ENCODE peak calls at places on chromosomes 16 and 17, in seven cellular contexts. P is AG04450, J is IMR-90, O is PC-3, L is heart right ventricle, R is adrenal gland, K is mesenchymal stem cell. U is an unnamed sample.

GRCh38 chr16:71542377-71542776 is 16.2 kb downstream of the CHST4 start:
- DNase-seq in R (peak; percentile 62), J (peak; percentile 6), P (no peak), K (peak; percentile 20), O (peak; percentile 6), L (peak; percentile 22), U (peak; percentile 51)

GRCh38 chr17:57097832-57098421 is 12.9 kb downstream of the AKAP1 start:
- DNase-seq in J (peak; percentile 78), K (peak; percentile 51), L (no peak), P (no peak), R (peak; percentile 67), O (peak; percentile 73), U (no peak)

GRCh38 chr17:55420067-55420775 is 1.4 kb downstream of the MMD start:
- DNase-seq in P (no peak), J (no peak), O (no peak), K (no peak), R (no peak), L (no peak), U (peak; percentile 57)

GRCh38 chr16:83929811-83930555 is 23.1 kb upstream of the OSGIN1 start:
- DNase-seq in L (no peak), J (no peak), O (no peak), R (no peak), P (no peak), K (no peak), U (no peak)

GRCh38 chr17:8430966-8431365 is 4.7 kb upstream of the NDEL1 start:
- DNase-seq in L (peak; percentile 56), O (no peak), J (peak; percentile 22), R (peak; percentile 80), P (no peak), K (no peak), U (no peak)

GRCh38 chr17:1362065-1362848 is 37.8 kb downstream of the YWHAE start:
- DNase-seq in K (no peak), L (no peak), O (no peak), P (no peak), R (no peak), J (no peak), U (peak; percentile 36)

GRCh38 chr17:77677637-77678036 is 280.9 kb upstream of the TNRC6C start:
- DNase-seq in K (no peak), O (no peak), R (no peak), J (no peak), P (no peak), L (peak; percentile 44), U (no peak)

GRCh38 chr16:11047057-11047456 is 102.7 kb downstream of the CLEC16A start:
- DNase-seq in O (no peak), K (peak; percentile 64), P (peak; percentile 72), L (no peak), J (peak; percentile 93), R (no peak), U (no peak)

GRCh38 chr17:58516644-58517377 is 2.4 kb upstream of the MTMR4 start:
- DNase-seq in P (no peak), R (no peak), J (no peak), O (no peak), L (no peak), K (no peak), U (no peak)

GRCh38 chr17:4310349-4311060 is 46.7 kb upstream of the ANKFY1 start:
- DNase-seq in K (no peak), P (no peak), R (no peak), J (peak; percentile 54), L (no peak), O (no peak), U (no peak)

GRCh38 chr16:29315046-29315445 is 91.5 kb downstream of the NPIPB11 start:
- DNase-seq in J (peak; percentile 31), K (no peak), R (no peak), O (no peak), L (no peak), P (no peak), U (no peak)

GRCh38 chr17:42169351-42169750 is 11.6 kb downstream of the KCNH4 start:
- DNase-seq in K (no peak), L (no peak), O (no peak), J (no peak), R (no peak), P (no peak), U (no peak)

GRCh38 chr17:9107527-9107926 is 86.2 kb downstream of the NTN1 start:
- DNase-seq in J (no peak), R (no peak), K (no peak), O (no peak), L (no peak), P (no peak), U (no peak)

GRCh38 chr17:49457564-49458535 is 37.2 kb upstream of the NGFR start:
- DNase-seq in L (no peak), O (no peak), J (no peak), P (no peak), R (no peak), K (no peak), U (no peak)

GRCh38 chr16:1932050-1933028 is 10.7 kb downstream of the MSRB1 start:
- DNase-seq in J (no peak), O (peak; percentile 54), K (no peak), L (no peak), R (peak; percentile 47), P (no peak), U (no peak)

GRCh38 chr17:75289832-75290337 is 652 bp upstream of the SLC25A19 start:
- DNase-seq in L (peak; percentile 39), K (peak; percentile 72), O (peak; percentile 59), P (no peak), J (peak; percentile 60), R (peak; percentile 80), U (no peak)

GRCh38 chr17:31412511-31412910 is 21.0 kb downstream of the RAB11FIP4 start:
- DNase-seq in P (no peak), R (no peak), K (no peak), J (no peak), L (no peak), O (no peak), U (no peak)

GRCh38 chr17:31413081-31413799 is 21.8 kb downstream of the RAB11FIP4 start:
- DNase-seq in R (no peak), P (no peak), O (no peak), J (no peak), K (no peak), L (no peak), U (no peak)

GRCh38 chr17:31415004-31415454 is 23.6 kb downstream of the RAB11FIP4 start:
- DNase-seq in J (no peak), L (no peak), K (no peak), P (no peak), R (no peak), O (no peak), U (no peak)

GRCh38 chr17:31414590-31414918 is 23.1 kb downstream of the RAB11FIP4 start:
- DNase-seq in J (no peak), P (no peak), R (no peak), O (no peak), L (no peak), K (no peak), U (no peak)

DNA sequence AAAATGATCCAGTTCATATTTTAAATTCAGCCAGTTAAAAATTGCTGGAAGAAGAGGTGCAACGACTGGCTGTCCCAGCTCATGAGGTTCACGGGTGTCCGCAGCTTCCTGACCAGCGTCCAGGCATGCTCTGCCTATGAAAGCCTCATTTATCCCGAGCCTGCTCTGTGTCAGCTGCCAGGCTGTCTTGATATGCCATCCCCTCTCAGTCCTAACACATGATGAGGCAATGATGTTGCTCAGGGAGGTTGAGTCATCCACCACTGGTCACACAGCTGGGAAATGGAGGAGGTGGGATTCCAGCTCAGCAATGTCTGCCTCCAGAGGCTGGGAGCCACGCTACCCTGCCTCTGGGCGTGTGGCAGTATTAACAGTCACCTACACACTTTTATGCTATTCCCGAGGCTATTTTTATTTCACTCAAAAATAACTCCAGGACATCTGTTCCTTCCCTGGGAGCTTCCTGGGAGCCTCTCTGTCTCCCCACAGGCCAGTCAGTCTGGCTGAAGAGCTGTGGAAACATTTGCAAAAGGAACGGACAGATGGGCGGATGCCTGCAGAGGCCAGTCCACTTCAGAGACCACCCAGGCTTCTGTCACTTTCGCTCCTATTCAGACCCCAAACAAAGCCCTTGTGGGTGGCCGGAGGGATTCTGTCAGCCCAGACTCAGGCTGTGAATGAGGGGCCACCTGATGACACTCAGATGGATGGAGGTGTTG is 22.6 kb downstream of the RAB11FIP4 start:
- DNase-seq in R (no peak), K (peak; percentile 75), L (no peak), J (peak; percentile 83), O (peak; percentile 4), P (peak; percentile 39), U (no peak)
- H3K27ac ChIP-seq in R (no peak overlapping the region), K (no peak overlapping the region), L (no peak overlapping the region), J (no peak overlapping the region), O (no peak overlapping the region), P (no peak overlapping the region), U (no peak overlapping the region)

DNA sequence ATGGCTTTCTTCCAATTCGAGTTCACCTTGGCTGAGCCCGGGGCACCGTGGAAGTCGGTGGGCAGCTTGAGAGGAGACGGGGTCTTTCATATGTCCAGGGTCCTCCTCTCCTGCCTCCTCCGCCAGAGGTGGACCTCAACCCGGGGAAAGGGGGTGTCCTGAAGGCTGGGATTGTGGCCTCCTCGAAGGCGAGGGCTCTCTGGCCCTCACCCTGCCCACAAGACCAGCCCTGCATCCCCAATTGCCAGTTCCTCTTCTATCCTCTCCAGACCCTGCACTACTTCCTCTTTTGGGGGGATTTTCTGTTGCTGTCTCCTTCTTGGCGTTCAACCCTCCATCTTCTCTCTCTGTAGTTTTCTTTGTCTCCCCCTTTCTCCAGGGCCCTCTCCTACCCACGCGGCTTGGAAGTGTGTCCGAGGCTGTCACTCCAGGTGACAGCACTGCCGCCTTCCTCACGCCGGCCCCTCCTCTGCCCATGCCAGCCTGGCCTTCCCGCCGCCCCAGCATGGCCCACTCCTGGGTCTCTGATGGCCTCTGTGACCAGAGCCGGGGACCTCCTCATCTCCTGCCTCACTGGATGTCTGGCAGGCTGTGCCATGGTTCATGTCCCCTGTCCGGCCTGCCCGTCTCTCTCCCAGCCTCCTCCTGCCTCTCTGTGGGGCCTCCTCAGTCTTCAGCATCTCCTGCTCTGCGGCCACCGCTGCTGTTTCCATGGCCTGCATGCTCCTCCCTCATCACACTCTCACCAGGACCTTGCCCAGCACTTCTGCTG is 2.4 kb upstream of the ITGAX start:
- DNase-seq in K (no peak), R (no peak), J (no peak), L (no peak), O (no peak), P (no peak), U (no peak)
- H3K27ac ChIP-seq in K (no peak overlapping the region), R (peak overlapping the region; percentile 86), J (no peak overlapping the region), L (no peak overlapping the region), O (no peak overlapping the region), P (no peak overlapping the region), U (no peak overlapping the region)

GRCh38 chr17:76492989-76493501 is 8.2 kb downstream of the RHBDF2 start:
- DNase-seq in O (peak; percentile 33), P (peak; percentile 68), J (peak; percentile 93), K (peak; percentile 95), R (peak; percentile 71), L (peak; percentile 62), U (peak; percentile 37)
- H3K27ac ChIP-seq in O (peak overlapping the region; percentile 32), P (peak overlapping the region; percentile 94), J (peak overlapping the region; percentile 70), K (peak overlapping the region; percentile 95), R (peak overlapping the region; percentile 92), L (peak overlapping the region; percentile 82), U (peak overlapping the region; percentile 64)

DNA sequence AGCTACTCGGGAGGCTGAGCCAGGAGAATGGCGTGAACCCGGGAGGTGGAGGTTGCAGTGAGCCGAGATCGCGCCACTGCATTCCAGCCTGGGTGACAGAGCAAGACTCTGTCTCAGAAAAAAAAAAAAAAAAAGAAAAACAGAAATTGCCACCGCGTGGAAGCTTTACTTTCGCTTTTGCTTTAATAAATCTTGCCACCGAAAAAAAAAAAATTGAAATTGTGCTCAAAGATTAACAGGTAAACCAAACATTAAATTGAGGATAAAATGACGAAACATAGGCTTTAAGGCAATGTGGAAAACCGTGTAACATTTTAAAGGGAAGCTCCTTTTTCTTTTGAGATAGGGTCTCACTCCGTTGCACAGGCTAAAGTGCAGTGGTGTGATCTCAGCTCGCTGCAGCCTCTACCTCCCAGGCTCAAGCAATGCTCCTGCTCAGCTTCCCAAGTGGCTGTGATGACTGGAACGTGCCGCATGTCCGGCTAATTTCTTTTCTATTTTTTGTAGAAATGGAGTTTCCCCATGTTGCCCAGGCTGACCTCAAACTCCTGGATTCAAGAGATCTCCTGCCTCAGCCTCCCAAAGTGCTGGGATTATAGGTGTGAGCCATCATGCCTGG is 40.1 kb downstream of the ZNF276 start:
- DNase-seq in P (no peak), L (no peak), R (no peak), J (no peak), O (no peak), K (no peak), U (peak; percentile 48)
- H3K27ac ChIP-seq in P (no peak overlapping the region), L (no peak overlapping the region), R (no peak overlapping the region), J (no peak overlapping the region), O (no peak overlapping the region), K (no peak overlapping the region), U (peak overlapping the region; percentile 60)

U was measured in CD4-positive, alpha-beta memory T cell.